ENCODE peak calls at places on chromosome 9, in five cellular contexts. One of them, this sample, is unnamed.

GRCh38 chr9:97072285-97072770 is 33.4 kb upstream of the CTSV start:
- DNase-seq in K562: no peak
- DNase-seq in HCT116: no peak
- DNase-seq in H1: no peak
- DNase-seq in HepG2: no peak
- DNase-seq in this sample: no peak

GRCh38 chr9:133257398-133258053 is 17.5 kb downstream of the ABO start:
- DNase-seq in HCT116: no peak
- DNase-seq in K562: peak
- DNase-seq in HepG2: no peak
- DNase-seq in H1: no peak
- DNase-seq in this sample: no peak

GRCh38 chr9:3968891-3969290 is 331.0 kb downstream of the GLIS3 start:
- DNase-seq in HCT116: peak
- DNase-seq in H1: no peak
- DNase-seq in K562: no peak
- DNase-seq in HepG2: peak
- DNase-seq in this sample: no peak

GRCh38 chr9:13278368-13279246 is 885 bp downstream of the MPDZ start:
- DNase-seq in HCT116: no peak
- DNase-seq in HepG2: peak
- DNase-seq in K562: peak
- DNase-seq in H1: peak
- DNase-seq in this sample: peak

GRCh38 chr9:36820392-36820861 is 213.6 kb downstream of the PAX5 start:
- DNase-seq in HepG2: no peak
- DNase-seq in HCT116: no peak
- DNase-seq in K562: no peak
- DNase-seq in H1: no peak
- DNase-seq in this sample: no peak

GRCh38 chr9:87594218-87594617 is 96.6 kb downstream of the DAPK1 start:
- DNase-seq in K562: no peak
- DNase-seq in HepG2: no peak
- DNase-seq in HCT116: no peak
- DNase-seq in H1: no peak
- DNase-seq in this sample: no peak

GRCh38 chr9:2291980-2292704 is 277.0 kb downstream of the SMARCA2 start:
- DNase-seq in K562: no peak
- DNase-seq in H1: no peak
- DNase-seq in HCT116: no peak
- DNase-seq in HepG2: no peak
- DNase-seq in this sample: peak

GRCh38 chr9:16639644-16640043 is 230.8 kb downstream of the BNC2 start:
- DNase-seq in K562: no peak
- DNase-seq in HCT116: no peak
- DNase-seq in H1: no peak
- DNase-seq in HepG2: no peak
- DNase-seq in this sample: no peak

GRCh38 chr9:92668746-92669526 is 995 bp downstream of the IPPK start:
- DNase-seq in H1: no peak
- DNase-seq in HCT116: no peak
- DNase-seq in K562: peak
- DNase-seq in HepG2: peak
- DNase-seq in this sample: peak

GRCh38 chr9:38227061-38227540 is 158.1 kb upstream of the SHB start:
- DNase-seq in K562: peak
- DNase-seq in HCT116: no peak
- DNase-seq in H1: peak
- DNase-seq in HepG2: peak
- DNase-seq in this sample: peak

GRCh38 chr9:77166193-77166592 is 11.1 kb upstream of the VPS13A start:
- DNase-seq in H1: no peak
- DNase-seq in K562: no peak
- DNase-seq in HCT116: no peak
- DNase-seq in HepG2: no peak
- DNase-seq in this sample: no peak

GRCh38 chr9:33230756-33231691 is 8.9 kb upstream of the SPINK4 start:
- DNase-seq in HCT116: no peak
- DNase-seq in HepG2: no peak
- DNase-seq in K562: no peak
- DNase-seq in H1: no peak
- DNase-seq in this sample: no peak

GRCh38 chr9:79946718-79947117 is 375.0 kb downstream of the TLE4 start:
- DNase-seq in H1: no peak
- DNase-seq in HepG2: no peak
- DNase-seq in K562: no peak
- DNase-seq in HCT116: no peak
- DNase-seq in this sample: no peak

GRCh38 chr9:120394058-120394669 is 185.8 kb downstream of the CDK5RAP2 start:
- DNase-seq in H1: no peak
- DNase-seq in HCT116: no peak
- DNase-seq in HepG2: peak
- DNase-seq in K562: no peak
- DNase-seq in this sample: no peak

GRCh38 chr9:133584559-133585476 is 24.4 kb downstream of the FAM163B start:
- DNase-seq in H1: no peak
- DNase-seq in HCT116: no peak
- DNase-seq in K562: no peak
- DNase-seq in HepG2: no peak
- DNase-seq in this sample: no peak

GRCh38 chr9:103078581-103078980 is 83.4 kb downstream of the CYLC2 start:
- DNase-seq in HepG2: no peak
- DNase-seq in H1: no peak
- DNase-seq in HCT116: no peak
- DNase-seq in K562: no peak
- DNase-seq in this sample: peak

GRCh38 chr9:4904322-4905134 is 80.5 kb upstream of the JAK2 start:
- DNase-seq in HCT116: no peak
- DNase-seq in H1: no peak
- DNase-seq in HepG2: no peak
- DNase-seq in K562: no peak
- DNase-seq in this sample: no peak

GRCh38 chr9:117782931-117783788 is 79.0 kb downstream of the TLR4 start:
- DNase-seq in HCT116: no peak
- DNase-seq in K562: peak
- DNase-seq in HepG2: peak
- DNase-seq in H1: peak
- DNase-seq in this sample: peak

GRCh38 chr9:115114541-115114940 is 3.4 kb downstream of the TNC start:
- DNase-seq in HCT116: no peak
- DNase-seq in H1: no peak
- DNase-seq in K562: no peak
- DNase-seq in HepG2: no peak
- DNase-seq in this sample: no peak

GRCh38 chr9:117678882-117679281 is 25.3 kb upstream of the TLR4 start:
- DNase-seq in H1: no peak
- DNase-seq in HepG2: no peak
- DNase-seq in HCT116: no peak
- DNase-seq in K562: no peak
- DNase-seq in this sample: no peak

GRCh38 chr9:21680590-21680989 is 121.8 kb upstream of the MTAP start:
- DNase-seq in K562: no peak
- DNase-seq in HepG2: no peak
- DNase-seq in HCT116: no peak
- DNase-seq in H1: no peak
- DNase-seq in this sample: no peak

GRCh38 chr9:120892748-120893584 is 16.0 kb upstream of the PHF19 start:
- DNase-seq in K562: peak
- DNase-seq in HCT116: no peak
- DNase-seq in H1: no peak
- DNase-seq in HepG2: no peak
- DNase-seq in this sample: no peak

GRCh38 chr9:81513049-81513448 is 176.3 kb downstream of the TLE1 start:
- DNase-seq in HepG2: no peak
- DNase-seq in H1: no peak
- DNase-seq in HCT116: no peak
- DNase-seq in K562: no peak
- DNase-seq in this sample: no peak

GRCh38 chr9:133489253-133490190 is 10.6 kb upstream of the SLC2A6 start:
- DNase-seq in HepG2: no peak
- DNase-seq in HCT116: no peak
- DNase-seq in H1: no peak
- DNase-seq in K562: no peak
- DNase-seq in this sample: no peak

GRCh38 chr9:116564266-116564793 is 122.8 kb upstream of the TRIM32 start:
- DNase-seq in HCT116: no peak
- DNase-seq in K562: no peak
- DNase-seq in H1: no peak
- DNase-seq in HepG2: no peak
- DNase-seq in this sample: no peak

GRCh38 chr9:83030391-83031107 is 32.4 kb downstream of the RASEF start:
- DNase-seq in K562: no peak
- DNase-seq in HepG2: no peak
- DNase-seq in HCT116: no peak
- DNase-seq in H1: no peak
- DNase-seq in this sample: no peak

DNA sequence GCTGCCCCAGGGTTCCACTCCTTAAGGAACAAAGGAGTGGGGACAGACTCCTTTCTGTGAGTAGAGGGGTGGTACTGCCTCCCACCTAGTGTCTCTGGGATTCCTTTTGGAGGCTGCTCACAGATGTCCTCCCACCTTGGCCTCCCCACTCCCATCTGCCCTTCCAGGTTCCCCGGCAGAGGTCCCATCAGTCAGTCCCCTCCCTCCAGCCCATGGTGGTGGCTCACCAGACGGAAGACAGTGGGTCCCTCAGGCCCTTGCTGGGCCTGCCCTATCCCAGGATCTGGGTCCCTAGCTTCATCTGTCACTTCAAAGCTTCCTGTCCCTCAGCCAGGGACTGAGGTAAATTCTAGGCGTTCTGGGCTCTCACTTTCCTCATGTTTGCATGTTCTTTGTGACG is 35.6 kb upstream of the NEK6 start:
- DNase-seq in K562: no peak
- DNase-seq in H1: no peak
- DNase-seq in HepG2: no peak
- DNase-seq in HCT116: no peak
- DNase-seq in this sample: no peak
- TF ChIP-seq JUND in K562: no peak
- TF ChIP-seq JUND in H1: no peak
- TF ChIP-seq JUND in HepG2: no peak
- TF ChIP-seq JUND in HCT116: no peak
- TF ChIP-seq JUND in this sample: no peak

DNA sequence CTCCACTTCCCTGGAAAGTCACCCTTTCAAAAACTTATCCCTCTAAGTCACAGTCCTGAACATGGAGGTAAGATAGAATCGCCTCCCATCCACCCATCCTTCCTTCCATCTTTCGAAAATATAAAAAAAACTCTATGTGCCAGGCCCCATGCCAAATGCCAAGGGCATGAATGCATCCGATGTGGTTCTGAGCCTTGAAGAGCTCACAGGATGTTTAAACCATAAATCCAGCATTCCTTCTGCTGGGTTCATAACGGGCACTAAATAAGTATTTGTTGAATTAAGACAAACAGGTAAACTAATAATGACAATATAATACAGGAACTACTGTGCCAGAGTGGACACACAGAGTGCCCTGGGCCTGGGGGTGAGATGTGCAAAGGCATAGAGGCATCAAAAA is 147.3 kb downstream of the TTLL11 start:
- DNase-seq in K562: no peak
- DNase-seq in HepG2: no peak
- DNase-seq in H1: no peak
- DNase-seq in HCT116: no peak
- DNase-seq in this sample: no peak
- TF ChIP-seq JUND in K562: no peak
- TF ChIP-seq JUND in HepG2: no peak
- TF ChIP-seq JUND in H1: no peak
- TF ChIP-seq JUND in HCT116: no peak
- TF ChIP-seq JUND in this sample: no peak

GRCh38 chr9:69297300-69297980 is 27.6 kb upstream of the ENTREP1 start:
- DNase-seq in H1: no peak
- DNase-seq in HCT116: no peak
- DNase-seq in HepG2: no peak
- DNase-seq in K562: no peak
- DNase-seq in this sample: no peak

GRCh38 chr9:69307446-69308216 is 17.4 kb upstream of the ENTREP1 start:
- DNase-seq in K562: no peak
- DNase-seq in H1: peak
- DNase-seq in HCT116: no peak
- DNase-seq in HepG2: no peak
- DNase-seq in this sample: no peak

GRCh38 chr9:69308217-69308931 is 16.6 kb upstream of the ENTREP1 start:
- DNase-seq in K562: no peak
- DNase-seq in HCT116: no peak
- DNase-seq in HepG2: no peak
- DNase-seq in H1: no peak
- DNase-seq in this sample: no peak

GRCh38 chr9:69299316-69299715 is 25.7 kb upstream of the ENTREP1 start:
- DNase-seq in HepG2: no peak
- DNase-seq in H1: no peak
- DNase-seq in K562: no peak
- DNase-seq in HCT116: no peak
- DNase-seq in this sample: no peak

DNA sequence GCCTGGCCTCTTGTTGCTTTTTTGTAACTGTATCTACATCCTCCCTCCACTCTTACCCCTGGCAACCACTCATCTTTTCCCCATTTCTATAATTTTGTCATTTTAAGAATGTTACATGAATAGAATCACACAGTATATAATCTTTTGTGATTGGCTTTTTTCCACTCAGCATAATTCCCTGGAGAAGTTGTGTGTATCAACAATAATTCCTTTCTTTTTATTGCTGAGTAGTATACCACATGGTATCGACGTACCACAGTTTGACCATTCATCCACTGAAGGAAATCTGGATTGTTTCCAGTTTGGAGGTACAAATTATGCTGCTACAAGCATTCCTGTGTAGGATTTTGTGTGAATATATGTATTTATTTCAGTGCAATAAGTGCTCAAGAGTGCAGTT is 21.7 kb upstream of the ENTREP1 start:
- DNase-seq in HepG2: no peak
- DNase-seq in H1: no peak
- DNase-seq in K562: no peak
- DNase-seq in HCT116: no peak
- DNase-seq in this sample: no peak
- TF ChIP-seq JUND in HepG2: no peak
- TF ChIP-seq JUND in H1: no peak
- TF ChIP-seq JUND in K562: no peak
- TF ChIP-seq JUND in HCT116: no peak
- TF ChIP-seq JUND in this sample: no peak

DNA sequence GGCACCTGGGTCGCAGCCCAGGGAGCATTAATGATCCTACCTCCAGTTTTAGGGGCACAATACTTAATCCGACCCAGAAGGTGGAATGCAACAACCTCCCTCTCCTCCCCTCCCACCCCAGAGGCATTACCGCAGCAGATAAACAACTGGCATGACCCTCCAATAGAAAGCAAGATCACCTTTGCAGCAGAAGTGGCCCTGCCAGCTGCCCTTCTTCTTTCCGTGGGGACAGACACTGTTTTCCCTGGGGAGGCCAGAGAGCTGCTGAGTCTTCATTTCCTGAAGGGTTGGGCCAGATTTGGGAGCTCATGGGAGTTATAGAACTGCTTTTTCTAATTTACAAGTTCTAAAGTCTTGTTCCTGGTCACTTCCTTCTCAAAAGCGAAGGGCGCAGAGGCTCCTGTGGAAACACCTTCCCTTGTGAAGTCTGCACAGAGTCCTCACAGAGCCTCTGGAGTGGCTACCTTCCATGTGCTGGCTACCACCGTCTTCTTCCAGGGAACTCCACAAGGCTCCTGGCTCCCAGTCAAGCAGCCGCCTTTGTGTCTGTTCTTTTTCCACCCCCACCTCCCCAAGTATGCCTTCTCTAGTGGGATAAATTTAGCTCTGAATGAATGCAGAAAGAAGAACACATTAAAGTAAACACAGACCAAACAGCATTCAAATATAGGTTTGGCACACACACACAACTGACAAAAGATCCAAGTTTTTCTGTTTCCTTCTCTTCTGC is 8.0 kb upstream of the PALM2AKAP2 start:
- DNase-seq in K562: no peak
- DNase-seq in HepG2: no peak
- DNase-seq in HCT116: no peak
- DNase-seq in H1: no peak
- DNase-seq in this sample: no peak
- TF ChIP-seq JUND in K562: no peak
- TF ChIP-seq JUND in HepG2: no peak
- TF ChIP-seq JUND in HCT116: no peak
- TF ChIP-seq JUND in H1: no peak
- TF ChIP-seq JUND in this sample: no peak

This sample was measured in T47D.